ENCODE peak calls at places on chromosomes 4 and X, in five cellular contexts. Q, F, D, T and G are unnamed samples.

GRCh38 chrX:108000751-108001150 is 18.6 kb upstream of the TEX13B start:
- DNase-seq in Q (no peak), F (no peak), D (no peak), T (no peak), G (no peak)

GRCh38 chr4:172982151-172982590 is 186.4 kb upstream of the GALNT7 start:
- DNase-seq in Q (peak; percentile 80), F (no peak), D (peak; percentile 16), T (no peak), G (no peak)

GRCh38 chrX:40863671-40864070 is 128.3 kb upstream of the MED14 start:
- DNase-seq in Q (no peak), F (no peak), D (no peak), T (no peak), G (no peak)

GRCh38 chr4:169410839-169411770 is 140.3 kb upstream of the SH3RF1 start:
- DNase-seq in Q (peak; percentile 29), F (no peak), D (no peak), T (peak; percentile 27), G (no peak)

GRCh38 chr4:88661724-88662123 is 35.9 kb downstream of the NAP1L5 start:
- DNase-seq in Q (no peak), F (no peak), D (no peak), T (no peak), G (no peak)

GRCh38 chr4:11824557-11824956 is 395.9 kb upstream of the HS3ST1 start:
- DNase-seq in Q (no peak), F (no peak), D (no peak), T (no peak), G (no peak)

GRCh38 chrX:33339219-33339618 is 127.9 kb upstream of the DMD start:
- DNase-seq in Q (no peak), F (no peak), D (no peak), T (no peak), G (no peak)

GRCh38 chr4:151165205-151166000 is 66.0 kb downstream of the RPS3A start:
- DNase-seq in Q (no peak), F (no peak), D (no peak), T (no peak), G (no peak)

GRCh38 chr4:28639747-28640146 is 1779.1 kb downstream of the STIM2 start:
- DNase-seq in Q (no peak), F (no peak), D (no peak), T (no peak), G (no peak)

GRCh38 chr4:122894802-122895201 is 27.6 kb downstream of the NUDT6 start:
- DNase-seq in Q (no peak), F (no peak), D (no peak), T (no peak), G (no peak)

DNA sequence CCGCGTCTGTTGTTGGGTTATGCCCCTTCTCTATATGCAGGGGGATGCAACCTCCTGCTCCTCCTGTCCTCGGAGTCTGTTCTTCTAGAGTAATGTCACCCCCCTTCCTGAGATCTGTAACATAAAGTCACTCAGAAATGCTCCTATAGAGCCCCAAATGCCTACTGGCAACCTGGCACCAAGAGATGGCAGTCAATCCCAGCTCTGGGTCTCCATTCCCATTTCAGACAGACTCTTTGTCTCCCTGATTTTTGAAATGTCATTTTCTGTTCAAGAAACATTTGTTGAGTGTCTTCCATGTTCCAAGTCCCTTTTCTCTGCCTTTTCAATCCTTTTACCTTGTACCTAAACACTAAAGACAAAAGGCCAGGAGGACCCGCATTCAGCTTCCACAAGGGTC is 9.6 kb upstream of the PRDM8 start:
- DNase-seq in Q (no peak), F (no peak), D (no peak), T (no peak), G (no peak)
- H3K27me3 ChIP-seq in Q (peaks cover 51% of the 10 kb centered on the region), F (peaks cover 82% of the 10 kb centered on the region), D (peaks cover 52% of the 10 kb centered on the region), T (peaks cover 36% of the 10 kb centered on the region), G (peaks cover 5% of the 10 kb centered on the region)

GRCh38 chr4:101643201-101643600 is 147.3 kb upstream of the BANK1 start:
- DNase-seq in Q (no peak), F (no peak), D (no peak), T (no peak), G (no peak)
- H3K4me3 ChIP-seq in Q (no peak overlapping the region), F (no peak overlapping the region), D (no peak overlapping the region), T (no peak overlapping the region), G (no peak overlapping the region)

GRCh38 chr4:45063166-45063565 is 336.8 kb upstream of the GNPDA2 start:
- DNase-seq in Q (no peak), F (no peak), D (no peak), T (no peak), G (no peak)

GRCh38 chr4:45064741-45065140 is 338.4 kb upstream of the GNPDA2 start:
- DNase-seq in Q (no peak), F (no peak), D (no peak), T (no peak), G (no peak)

GRCh38 chr4:45063701-45064100 is 337.3 kb upstream of the GNPDA2 start:
- DNase-seq in Q (no peak), F (no peak), D (no peak), T (no peak), G (no peak)
- H3K9me3 ChIP-seq in Q (no peaks in the 10 kb centered on the region), F (no peaks in the 10 kb centered on the region), D (no peaks in the 10 kb centered on the region), T (no peaks in the 10 kb centered on the region), G (no peaks in the 10 kb centered on the region)

GRCh38 chrX:129963729-129964128 is 18.7 kb upstream of the BCORL1 start:
- DNase-seq in Q (no peak), F (no peak), D (no peak), T (no peak), G (no peak)

GRCh38 chrX:129959493-129959832 is 23.0 kb upstream of the BCORL1 start:
- DNase-seq in Q (no peak), F (no peak), D (no peak), T (peak; percentile 33), G (no peak)

GRCh38 chrX:129965166-129965565 is 17.3 kb upstream of the BCORL1 start:
- DNase-seq in Q (no peak), F (no peak), D (no peak), T (no peak), G (no peak)

GRCh38 chrX:129958814-129959492 is 23.5 kb upstream of the BCORL1 start:
- DNase-seq in Q (no peak), F (no peak), D (no peak), T (no peak), G (no peak)

DNA sequence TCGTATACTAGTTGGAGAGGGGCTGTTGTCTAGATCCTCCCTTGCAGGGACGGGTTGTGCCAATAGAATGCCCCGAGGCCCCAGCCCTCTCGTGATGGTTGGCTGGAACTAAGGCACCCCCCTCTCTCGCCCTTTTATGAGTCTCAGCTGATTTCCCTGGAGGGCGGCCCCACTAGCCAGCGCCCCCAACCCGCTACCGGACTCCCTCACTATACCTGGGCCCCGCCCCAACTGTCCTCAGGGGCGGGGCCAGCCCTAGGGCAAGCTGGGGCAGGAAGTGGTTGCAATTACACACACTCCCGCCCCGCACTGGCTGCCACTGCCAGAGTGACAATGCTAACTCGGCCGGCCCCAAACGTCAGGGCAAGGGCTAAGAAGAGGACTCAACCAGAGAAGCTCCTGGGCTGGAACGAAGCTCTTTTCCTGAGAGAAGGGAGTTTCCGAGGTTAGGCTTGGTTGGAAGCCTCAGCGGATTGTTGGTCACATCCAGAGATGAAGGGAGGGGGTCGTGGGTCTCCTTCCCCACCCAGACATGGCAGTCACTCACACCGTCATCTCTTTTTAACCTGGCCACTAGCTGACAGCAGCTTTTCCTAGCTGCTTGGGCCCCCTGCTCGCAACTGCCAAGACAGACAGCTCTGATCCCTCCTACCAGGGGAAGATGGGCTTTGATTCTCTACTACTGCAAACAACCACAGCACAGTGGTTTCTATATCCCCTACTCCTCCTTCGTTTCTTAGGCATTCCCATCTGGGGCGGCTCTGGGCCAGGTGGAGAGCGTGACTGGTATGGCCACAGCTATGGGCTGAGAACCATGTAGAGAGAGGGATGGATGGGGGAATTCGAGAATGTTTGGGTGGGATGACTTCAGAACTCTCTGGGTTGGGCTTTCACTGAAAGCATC is 21.0 kb upstream of the BCORL1 start:
- DNase-seq in Q (no peak), F (peak; percentile 85), D (peak; percentile 70), T (peak; percentile 81), G (no peak)
- H3K27me3 ChIP-seq in Q (no peaks in the 10 kb centered on the region), F (no peaks in the 10 kb centered on the region), D (no peaks in the 10 kb centered on the region), T (no peaks in the 10 kb centered on the region), G (no peaks in the 10 kb centered on the region)

DNA sequence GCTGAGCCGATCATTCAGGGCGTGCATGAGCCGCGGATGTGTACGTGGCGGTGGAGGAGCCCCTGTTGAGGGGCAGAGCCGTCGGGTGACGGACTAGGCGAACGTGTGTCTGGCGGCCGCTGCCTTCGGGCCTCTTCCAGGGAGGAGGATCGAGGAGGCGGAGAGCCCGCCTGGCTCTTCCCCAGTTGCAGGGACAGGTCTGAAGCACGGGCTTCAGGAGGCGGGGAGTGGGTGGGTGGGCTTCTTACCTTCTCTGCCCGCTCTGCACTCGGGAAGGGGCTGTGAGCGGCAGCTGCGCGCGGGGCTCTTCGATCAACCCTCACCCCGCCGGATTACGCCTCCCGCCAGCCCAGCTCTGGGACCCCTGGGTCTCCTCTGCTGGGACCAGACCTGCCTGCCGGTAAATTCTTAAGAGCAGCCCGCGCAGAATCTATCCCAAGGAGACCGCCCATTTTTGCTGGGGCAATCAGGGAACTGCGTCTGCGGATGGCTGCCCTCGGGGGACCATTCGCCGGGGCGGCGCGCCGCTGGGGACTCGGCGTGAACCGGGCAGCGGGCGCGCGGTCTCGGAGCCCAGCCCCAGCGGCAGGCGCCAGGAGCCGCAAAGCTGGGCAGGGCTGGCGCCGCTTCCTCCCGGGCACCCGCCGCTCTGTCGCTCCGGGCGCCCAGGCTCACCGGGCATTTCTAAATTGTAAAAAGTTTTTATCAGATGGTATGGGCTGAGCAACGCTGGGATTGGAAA is 4.9 kb downstream of the PLAC8 start:
- DNase-seq in Q (no peak), F (peak; percentile 78), D (peak; percentile 40), T (peak; percentile 55), G (peak; percentile 21)
- H3K4me3 ChIP-seq in Q (peak overlapping the region; percentile 53), F (peak overlapping the region; percentile 59), D (peak overlapping the region; percentile 51), T (peak overlapping the region; percentile 72), G (peak overlapping the region; percentile 62)

GRCh38 chrX:75337525-75337924 is 63.6 kb downstream of the UPRT start:
- DNase-seq in Q (no peak), F (no peak), D (no peak), T (no peak), G (no peak)
- H3K9me3 ChIP-seq in Q (peaks cover 4% of the 10 kb centered on the region), F (peaks cover 7% of the 10 kb centered on the region), D (no peaks in the 10 kb centered on the region), T (no peaks in the 10 kb centered on the region), G (no peaks in the 10 kb centered on the region)

GRCh38 chr4:174120446-174121142 is 162.9 kb downstream of the FBXO8 start:
- DNase-seq in Q (peak; percentile 32), F (no peak), D (peak; percentile 42), T (peak; percentile 42), G (peak; percentile 71)
- H3K27me3 ChIP-seq in Q (no peaks in the 10 kb centered on the region), F (peaks cover 25% of the 10 kb centered on the region), D (no peaks in the 10 kb centered on the region), T (no peaks in the 10 kb centered on the region), G (no peaks in the 10 kb centered on the region)

DNA sequence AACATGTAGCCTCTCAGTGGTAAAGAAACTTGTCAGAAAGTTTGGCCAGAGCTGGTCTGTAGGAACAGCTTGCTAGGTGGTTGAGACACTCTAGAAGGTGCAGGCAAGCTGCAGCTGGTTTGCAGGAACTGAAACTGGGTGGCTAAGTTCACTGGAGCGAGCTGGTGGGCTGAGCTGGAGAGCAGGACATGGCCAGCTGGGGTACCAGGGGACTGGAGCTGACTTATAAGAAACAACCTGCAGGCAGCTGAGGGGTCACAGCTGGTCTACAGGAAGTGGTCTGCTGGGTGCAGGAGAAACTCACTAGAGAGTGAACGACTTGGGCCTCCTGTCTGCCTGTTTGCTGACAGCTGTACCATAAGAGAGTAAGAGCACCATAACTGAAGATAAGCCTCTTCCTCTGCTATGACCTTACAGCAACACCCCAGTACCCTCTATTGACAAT is 157.1 kb upstream of the LNX1 start:
- DNase-seq in Q (peak; percentile 22), F (no peak), D (no peak), T (no peak), G (no peak)
- H3K4me3 ChIP-seq in Q (no peak overlapping the region), F (no peak overlapping the region), D (no peak overlapping the region), T (no peak overlapping the region), G (no peak overlapping the region)